ENCODE peak calls at places on chromosomes 6 and 20, in eight cellular contexts. W is adipocyte, V is H1, P is mucosa of descending colon, R is endothelial cell of umbilical vein, A is left lung, M is K562, T is fibroblast of mammary gland. J is an unnamed sample.

GRCh38 chr6:98927534-98927933 is 20.2 kb downstream of the FBXL4 start:
- DNase-seq in M (no peak), V (no peak), T (no peak), R (peak; percentile 59), P (no peak), W (no peak), A (no peak), J (no peak)

GRCh38 chr6:167766986-167767714 is 59.6 kb upstream of the AFDN start:
- DNase-seq in T (no peak), A (peak; percentile 63), W (no peak), R (no peak), V (no peak), P (no peak), M (peak; percentile 72), J (no peak)

GRCh38 chr6:34888441-34888820 is 589 bp upstream of the TAF11 start:
- DNase-seq in R (no peak), V (no peak), W (no peak), T (no peak), P (no peak), A (no peak), M (no peak), J (peak; percentile 38)

GRCh38 chr6:113445201-113445600 is 411.9 kb upstream of the MARCKS start:
- DNase-seq in A (no peak), T (no peak), P (no peak), M (no peak), R (no peak), W (no peak), V (no peak), J (no peak)

GRCh38 chr6:15481892-15482291 is 180.9 kb downstream of the DTNBP1 start:
- DNase-seq in A (no peak), P (no peak), W (no peak), T (no peak), M (peak; percentile 90), V (no peak), R (no peak), J (no peak)

GRCh38 chr20:58888521-58889333 is 36.2 kb downstream of the GNAS start:
- DNase-seq in T (peak; percentile 73), W (peak; percentile 80), A (peak; percentile 92), M (peak; percentile 79), R (peak; percentile 50), V (peak; percentile 84), P (peak; percentile 83), J (peak; percentile 66)

GRCh38 chr6:32938494-32938893 is 2.3 kb downstream of the HLA-DMB start:
- DNase-seq in R (no peak), T (no peak), W (no peak), M (no peak), P (no peak), A (no peak), V (no peak), J (no peak)

GRCh38 chr6:131366223-131366622 is 206.8 kb upstream of the ARG1 start:
- DNase-seq in W (no peak), V (no peak), R (no peak), P (peak; percentile 12), T (no peak), A (no peak), M (no peak), J (no peak)

GRCh38 chr6:169428532-169428931 is 174.9 kb upstream of the THBS2 start:
- DNase-seq in V (no peak), A (no peak), M (no peak), W (no peak), P (no peak), R (no peak), T (no peak), J (no peak)

GRCh38 chr6:18334251-18334650 is 52.9 kb upstream of the RNF144B start:
- DNase-seq in V (no peak), T (no peak), R (no peak), M (no peak), W (no peak), P (no peak), A (no peak), J (no peak)

GRCh38 chr20:47618479-47618878 is 116.8 kb downstream of the NCOA3 start:
- DNase-seq in V (no peak), T (no peak), M (no peak), P (no peak), R (no peak), W (no peak), A (no peak), J (no peak)

GRCh38 chr6:41367700-41368099 is 32.3 kb downstream of the NCR2 start:
- DNase-seq in W (peak; percentile 71), M (peak; percentile 69), P (peak; percentile 64), R (peak; percentile 62), A (no peak), V (peak; percentile 79), T (peak; percentile 47), J (peak; percentile 54)

GRCh38 chr20:21670126-21670525 is 35.3 kb upstream of the PAX1 start:
- DNase-seq in P (no peak), T (no peak), A (no peak), V (no peak), M (no peak), W (no peak), R (no peak), J (no peak)

GRCh38 chr6:35258336-35258735 is 1.2 kb upstream of the ZNF76 start:
- DNase-seq in M (no peak), P (no peak), R (no peak), V (no peak), T (no peak), W (no peak), A (no peak), J (no peak)

GRCh38 chr20:14259691-14260090 is 77.7 kb downstream of the FLRT3 start:
- DNase-seq in P (no peak), W (peak; percentile 53), A (no peak), R (no peak), V (no peak), M (no peak), T (peak; percentile 41), J (no peak)

GRCh38 chr20:40942775-40943174 is 85.8 kb upstream of the TOP1 start:
- DNase-seq in A (no peak), R (no peak), V (no peak), T (no peak), P (no peak), M (no peak), W (no peak), J (no peak)

GRCh38 chr6:31658983-31659648 is 1.5 kb downstream of the C6orf47 start:
- DNase-seq in V (no peak), A (peak; percentile 51), R (no peak), T (no peak), M (no peak), P (no peak), W (no peak), J (no peak)

GRCh38 chr6:31659649-31660223 is 842 bp downstream of the C6orf47 start:
- DNase-seq in R (peak; percentile 22), P (peak; percentile 40), W (peak; percentile 50), V (no peak), A (no peak), M (peak; percentile 69), T (peak; percentile 31), J (peak; percentile 35)

GRCh38 chr6:31658158-31658688 is 2.4 kb downstream of the C6orf47 start:
- DNase-seq in M (no peak), V (no peak), R (no peak), P (no peak), A (peak; percentile 40), W (no peak), T (no peak), J (no peak)

GRCh38 chr6:31655349-31656237 is at the start of gene APOM:
- DNase-seq in P (no peak), M (no peak), W (no peak), R (no peak), V (no peak), T (no peak), A (no peak), J (no peak)

DNA sequence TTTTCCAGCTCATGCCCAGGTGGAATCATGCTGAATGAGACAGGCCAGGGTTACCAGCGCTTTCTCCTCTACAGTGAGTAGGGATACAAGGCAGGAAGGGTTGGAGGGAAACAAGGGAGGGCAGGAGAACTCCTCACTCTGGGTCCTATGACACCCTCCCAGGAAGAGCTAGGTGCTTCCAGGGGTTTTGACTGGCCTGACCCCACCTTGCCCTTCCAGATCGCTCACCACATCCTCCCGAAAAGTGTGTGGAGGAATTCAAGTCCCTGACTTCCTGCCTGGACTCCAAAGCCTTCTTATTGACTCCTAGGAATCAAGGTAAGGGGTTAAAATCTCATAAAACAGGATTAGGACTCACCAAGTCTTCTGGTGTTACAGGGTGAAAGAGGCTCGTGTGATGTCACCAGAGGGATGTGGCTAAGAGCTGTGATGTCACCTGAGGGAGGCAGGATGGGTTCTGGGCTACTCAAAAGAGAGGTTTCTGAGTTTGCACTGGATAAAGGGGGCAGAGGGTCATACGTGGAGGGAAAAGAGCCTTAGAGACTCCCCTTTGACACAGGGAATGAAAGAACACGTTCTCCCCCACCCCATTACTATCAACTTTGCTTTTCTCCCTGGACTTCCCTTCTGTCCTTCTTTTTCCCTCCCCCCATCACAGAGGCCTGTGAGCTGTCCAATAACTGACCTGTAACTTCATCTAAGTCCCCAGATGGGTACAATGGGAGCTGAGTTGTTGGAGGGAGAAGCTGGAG is 1.9 kb downstream of the APOM start:
- DNase-seq in R (no peak), A (no peak), V (no peak), M (peak; percentile 69), T (no peak), W (no peak), P (no peak), J (no peak)
- H3K4me3 ChIP-seq in R (no peak overlapping the region), A (no peak overlapping the region), V (no peak overlapping the region), M (no peak overlapping the region), T (no peak overlapping the region), W (no peak overlapping the region), P (no peak overlapping the region), J (no peak overlapping the region)

DNA sequence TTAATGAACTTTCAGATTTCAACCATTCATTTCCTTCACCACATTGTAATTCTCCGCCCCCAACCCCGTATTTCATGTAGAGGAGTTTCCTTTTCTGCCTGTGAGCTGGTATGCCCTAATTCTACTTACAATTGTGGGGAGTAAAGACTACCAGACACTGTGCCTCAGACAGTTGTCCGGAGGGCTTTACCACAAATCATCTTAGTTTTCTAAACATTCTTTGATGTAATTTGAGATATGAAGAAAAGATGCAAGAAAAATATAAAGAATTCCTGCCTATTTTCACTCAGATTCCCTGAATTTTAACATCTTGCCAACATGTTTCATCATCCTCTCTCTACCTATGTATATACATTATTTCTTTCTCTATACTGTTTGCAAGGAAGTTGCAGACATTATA is 28.3 kb upstream of the LOC128125822 start:
- DNase-seq in T (no peak), V (no peak), R (no peak), P (no peak), A (no peak), W (peak; percentile 49), M (no peak), J (no peak)
- H3K4me3 ChIP-seq in T (no peak overlapping the region), V (no peak overlapping the region), R (no peak overlapping the region), P (no peak overlapping the region), A (no peak overlapping the region), W (no peak overlapping the region), M (no peak overlapping the region), J (no peak overlapping the region)

GRCh38 chr20:50690562-50690978 is 772 bp downstream of the RIPOR3 start:
- DNase-seq in W (peak; percentile 42), T (no peak), A (no peak), M (peak; percentile 53), V (peak; percentile 50), P (no peak), R (no peak), J (no peak)
- H3K4me3 ChIP-seq in W (peak overlapping the region; percentile 83), T (peak overlapping the region; percentile 38), A (peak overlapping the region; percentile 38), M (peak overlapping the region; percentile 52), V (peak overlapping the region; percentile 64), P (no peak overlapping the region), R (no peak overlapping the region), J (no peak overlapping the region)

DNA sequence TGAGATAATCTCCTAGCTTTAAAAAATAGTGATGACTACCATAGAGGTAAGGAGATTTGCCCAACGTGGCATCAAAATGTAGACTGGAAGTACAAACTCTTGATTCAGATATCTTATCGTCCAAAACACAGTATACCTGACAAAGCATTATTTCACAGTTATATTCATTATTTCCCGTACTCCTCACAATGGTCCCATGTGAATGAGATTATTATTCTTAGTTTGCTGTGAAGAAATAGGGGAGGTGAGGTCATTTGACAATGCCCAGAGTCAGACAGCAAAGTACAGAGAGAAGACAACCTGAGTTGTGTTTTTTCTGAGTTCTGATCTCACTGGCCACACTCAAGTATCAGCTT is 1.2 kb upstream of the TFB1M start:
- DNase-seq in W (peak; percentile 29), T (peak; percentile 71), A (no peak), V (no peak), P (no peak), R (peak; percentile 41), M (peak; percentile 45), J (no peak)
- H3K4me3 ChIP-seq in W (peak overlapping the region; percentile 88), T (peak overlapping the region; percentile 87), A (peak overlapping the region; percentile 89), V (peak overlapping the region; percentile 92), P (no peak overlapping the region), R (peak overlapping the region; percentile 44), M (peak overlapping the region; percentile 88), J (peak overlapping the region; percentile 64)